ENCODE peak calls at places on chromosomes 12 and 14, in nine cellular contexts. T, K, O, W, G, I, X, M and P are unnamed samples.

GRCh38 chr12:18752947-18753346 is 15.0 kb downstream of the CAPZA3 start:
- DNase-seq in T (no peak), K (no peak), O (no peak), W (no peak), G (no peak), I (peak; percentile 88), X (no peak), M (no peak), P (no peak)

GRCh38 chr12:9039397-9039977 is 50.1 kb downstream of the KLRG1 start:
- DNase-seq in T (no peak), K (no peak), O (no peak), W (no peak), G (no peak), I (peak; percentile 66), X (no peak), M (peak; percentile 59), P (peak; percentile 58)

GRCh38 chr14:21978184-21978998 is 304.8 kb upstream of the OR4E1 start:
- DNase-seq in T (no peak), K (no peak), O (peak; percentile 19), W (peak; percentile 51), G (peak; percentile 26), I (peak; percentile 75), X (peak; percentile 64), M (peak; percentile 12), P (peak; percentile 43)

GRCh38 chr12:29711381-29711780 is 72.4 kb downstream of the TMTC1 start:
- DNase-seq in T (no peak), K (no peak), O (no peak), W (no peak), G (no peak), I (peak; percentile 25), X (no peak), M (peak; percentile 71), P (no peak)

GRCh38 chr14:90495357-90496276 is 98.8 kb downstream of the CALM1 start:
- DNase-seq in T (peak; percentile 64), K (no peak), O (no peak), W (no peak), G (peak; percentile 55), I (peak; percentile 94), X (no peak), M (peak; percentile 75), P (peak; percentile 82)

GRCh38 chr12:121504505-121504904 is 76.3 kb downstream of the KDM2B start:
- DNase-seq in T (no peak), K (no peak), O (no peak), W (no peak), G (no peak), I (no peak), X (no peak), M (no peak), P (no peak)

GRCh38 chr12:55658635-55659391 is 22.1 kb downstream of the OR10P1 start:
- DNase-seq in T (no peak), K (no peak), O (no peak), W (no peak), G (no peak), I (no peak), X (no peak), M (no peak), P (no peak)

GRCh38 chr14:84643438-84643837 is 886.5 kb upstream of the FLRT2 start:
- DNase-seq in T (no peak), K (no peak), O (no peak), W (no peak), G (no peak), I (no peak), X (no peak), M (no peak), P (no peak)

GRCh38 chr12:45989277-45989856 is 1.0 kb downstream of the SCAF11 start:
- DNase-seq in T (no peak), K (no peak), O (no peak), W (no peak), G (no peak), I (no peak), X (no peak), M (peak; percentile 14), P (peak; percentile 80)

GRCh38 chr12:91566328-91567099 is 383.9 kb upstream of the DCN start:
- DNase-seq in T (no peak), K (no peak), O (no peak), W (no peak), G (no peak), I (no peak), X (no peak), M (no peak), P (no peak)

GRCh38 chr12:92259852-92260251 is 114.2 kb upstream of the BTG1 start:
- DNase-seq in T (no peak), K (no peak), O (no peak), W (no peak), G (no peak), I (no peak), X (no peak), M (no peak), P (no peak)

GRCh38 chr12:85468356-85469157 is 188.5 kb downstream of the ALX1 start:
- DNase-seq in T (no peak), K (no peak), O (no peak), W (peak; percentile 51), G (peak; percentile 55), I (peak; percentile 58), X (no peak), M (peak; percentile 73), P (peak; percentile 62)

GRCh38 chr12:102059343-102059742 is 2.4 kb downstream of the WASHC3 start:
- DNase-seq in T (no peak), K (no peak), O (no peak), W (no peak), G (no peak), I (no peak), X (no peak), M (no peak), P (no peak)

GRCh38 chr12:130161261-130162231 is 718 bp upstream of the FZD10 start:
- DNase-seq in T (peak; percentile 49), K (no peak), O (peak; percentile 44), W (no peak), G (peak; percentile 35), I (peak; percentile 88), X (no peak), M (peak; percentile 11), P (no peak)
- H3K4me3 ChIP-seq in T (peak overlapping the region; percentile 54), K (peak overlapping the region; percentile 58), O (peak overlapping the region; percentile 58), W (peak overlapping the region; percentile 52), G (no peak overlapping the region), I (peak overlapping the region; percentile 67), X (peak overlapping the region; percentile 18), M (no peak overlapping the region), P (peak overlapping the region; percentile 32)

DNA sequence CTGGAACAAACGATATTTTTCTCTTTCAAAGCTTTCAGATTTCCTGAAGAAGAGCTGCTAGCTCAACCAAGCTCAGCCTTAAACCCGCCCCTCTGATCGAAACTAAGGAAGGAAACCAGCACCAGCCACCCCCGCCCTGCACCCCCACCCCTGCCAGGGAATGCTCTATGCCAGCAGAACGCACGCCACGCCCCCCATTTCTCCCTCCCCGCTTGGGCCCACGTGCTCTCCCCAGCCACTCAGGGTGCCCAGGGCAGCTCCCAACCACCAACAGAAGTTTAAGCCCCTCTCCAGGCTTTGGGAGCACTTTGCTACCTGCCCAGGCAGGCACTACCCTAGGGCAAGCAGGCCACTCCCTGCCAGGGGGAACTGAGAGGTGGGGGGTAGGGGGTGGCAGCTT is 18.8 kb upstream of the KRT78 start:
- DNase-seq in T (peak; percentile 54), K (peak; percentile 89), O (peak; percentile 69), W (peak; percentile 86), G (no peak), I (no peak), X (no peak), M (no peak), P (no peak)
- H3K4me1 ChIP-seq in T (no peaks in the 10 kb centered on the region), K (peaks cover 74% of the 10 kb centered on the region), O (no peaks in the 10 kb centered on the region), W (peaks cover 23% of the 10 kb centered on the region), G (peaks cover 3% of the 10 kb centered on the region), I (no peaks in the 10 kb centered on the region), X (no peaks in the 10 kb centered on the region), M (peaks cover 20% of the 10 kb centered on the region), P (no peaks in the 10 kb centered on the region)

GRCh38 chr14:102695172-102695569 is 82.1 kb upstream of the TRAF3 start:
- DNase-seq in T (no peak), K (no peak), O (no peak), W (no peak), G (no peak), I (no peak), X (no peak), M (no peak), P (no peak)

GRCh38 chr14:102694530-102695171 is 82.6 kb upstream of the TRAF3 start:
- DNase-seq in T (peak; percentile 42), K (peak; percentile 64), O (no peak), W (no peak), G (peak; percentile 69), I (peak; percentile 90), X (peak; percentile 79), M (peak; percentile 80), P (peak; percentile 85)

GRCh38 chr14:102696332-102696731 is 80.9 kb upstream of the TRAF3 start:
- DNase-seq in T (no peak), K (no peak), O (no peak), W (no peak), G (peak; percentile 16), I (no peak), X (no peak), M (no peak), P (no peak)

GRCh38 chr14:102697125-102697900 is 79.9 kb upstream of the TRAF3 start:
- DNase-seq in T (no peak), K (no peak), O (no peak), W (no peak), G (no peak), I (no peak), X (no peak), M (no peak), P (no peak)

DNA sequence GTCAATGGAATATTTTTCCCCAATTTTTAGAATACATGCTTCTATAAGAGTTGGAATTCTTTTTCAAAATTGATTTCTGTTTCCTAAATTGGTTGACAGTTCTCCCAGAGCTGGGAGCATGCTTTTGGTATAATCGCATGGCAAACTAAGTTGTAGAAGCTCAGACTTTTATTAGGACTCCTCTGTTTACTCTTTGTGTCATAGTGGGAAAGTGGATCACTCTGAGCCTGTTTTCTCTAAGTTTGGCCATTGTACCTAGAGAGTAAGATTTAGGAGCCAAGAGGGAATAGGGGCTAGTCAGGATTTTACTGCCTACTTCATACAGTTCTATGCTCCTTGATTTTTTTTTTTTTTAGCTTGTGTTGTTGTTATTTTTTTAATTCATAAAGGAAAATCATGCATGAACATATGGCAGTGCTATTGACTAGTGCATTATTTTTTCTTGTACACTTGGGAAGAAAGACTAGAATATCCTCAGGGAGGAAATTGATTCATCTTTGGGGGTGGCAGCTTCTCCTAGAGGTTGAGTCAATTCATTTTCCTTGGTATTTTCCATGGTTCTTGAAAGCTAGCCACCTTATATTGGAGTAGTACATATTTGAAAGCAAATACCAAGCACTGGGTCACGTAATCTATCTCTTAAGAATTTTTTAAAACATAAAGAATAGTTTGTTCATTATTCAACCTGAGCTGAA is 77.7 kb upstream of the TRAF3 start:
- DNase-seq in T (no peak), K (no peak), O (no peak), W (no peak), G (no peak), I (no peak), X (no peak), M (no peak), P (no peak)
- TF ChIP-seq CTCF in T (no peak), K (no peak), O (no peak), W (no peak), G (no peak), I (no peak), X (no peak), M (no peak), P (no peak)

DNA sequence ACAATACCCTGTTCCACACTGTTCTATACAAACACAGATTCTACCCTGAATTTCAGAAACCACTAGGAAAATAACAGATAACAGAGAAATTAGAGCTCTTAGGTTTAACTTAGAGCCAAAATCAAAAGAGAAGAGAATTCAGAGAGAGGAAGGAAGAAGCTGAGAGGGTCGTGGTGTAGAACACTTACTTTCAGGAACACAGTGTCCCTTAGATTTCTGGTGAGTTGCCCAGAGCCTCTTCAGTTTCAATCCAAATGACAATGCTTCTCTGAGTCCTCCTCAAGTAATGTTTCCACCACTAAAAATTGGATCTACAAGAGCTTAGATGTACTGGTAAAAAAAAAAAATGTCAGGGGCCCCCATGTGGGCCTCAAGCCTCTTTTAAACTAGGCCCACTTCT is 2.6 kb downstream of the YAF2 start:
- DNase-seq in T (peak; percentile 18), K (no peak), O (no peak), W (no peak), G (no peak), I (no peak), X (no peak), M (no peak), P (no peak)
- H3K4me3 ChIP-seq in T (peak overlapping the region; percentile 79), K (peak overlapping the region; percentile 78), O (peak overlapping the region; percentile 77), W (no peak overlapping the region), G (no peak overlapping the region), I (no peak overlapping the region), X (no peak overlapping the region), M (no peak overlapping the region), P (no peak overlapping the region)